ENCODE peak calls at places on chromosomes 5 and 9, in eight cellular contexts. B, R, S, H, N, D, E and Q are unnamed samples.

GRCh38 chr5:68544091-68544655 is 328.6 kb downstream of the PIK3R1 start:
- DNase-seq in E (no peak), D (no peak), N (no peak), R (no peak), H (no peak), B (no peak), S (no peak), Q (no peak)

GRCh38 chr5:109410389-109411174 is 808 bp upstream of the PJA2 start:
- DNase-seq in D (peak; percentile 68), B (peak; percentile 85), E (no peak), N (peak; percentile 93), S (no peak), R (peak; percentile 91), H (peak; percentile 71), Q (peak; percentile 86)

GRCh38 chr9:129319076-129319937 is 141.2 kb upstream of the IER5L start:
- DNase-seq in N (no peak), S (no peak), D (no peak), B (peak; percentile 35), E (no peak), R (no peak), H (no peak), Q (no peak)

GRCh38 chr9:121598167-121599000 is 53.0 kb upstream of the DAB2IP start:
- DNase-seq in B (peak; percentile 89), E (no peak), R (peak; percentile 69), H (no peak), S (no peak), D (no peak), N (peak; percentile 81), Q (peak; percentile 75)

GRCh38 chr5:100647461-100648230 is 112.5 kb downstream of the FAM174A start:
- DNase-seq in S (peak; percentile 6), D (peak; percentile 54), N (no peak), R (peak; percentile 24), E (no peak), B (peak; percentile 60), H (peak; percentile 27), Q (no peak)

GRCh38 chr9:133944746-133945135 is 47.4 kb downstream of the VAV2 start:
- DNase-seq in N (peak; percentile 67), R (peak; percentile 88), H (no peak), B (no peak), D (no peak), E (no peak), S (peak; percentile 87), Q (peak; percentile 92)

GRCh38 chr5:33184367-33184766 is 256.4 kb upstream of the TARS1 start:
- DNase-seq in E (no peak), H (no peak), D (no peak), N (no peak), R (no peak), S (no peak), B (no peak), Q (no peak)

GRCh38 chr5:133611357-133612020 is 852 bp downstream of the FSTL4 start:
- DNase-seq in R (no peak), S (no peak), H (no peak), E (no peak), D (no peak), B (no peak), N (no peak), Q (no peak)

GRCh38 chr5:107368593-107368992 is 302.1 kb downstream of the EFNA5 start:
- DNase-seq in B (no peak), D (no peak), E (no peak), R (no peak), S (no peak), H (no peak), N (no peak), Q (no peak)

GRCh38 chr5:129905467-129906176 is 1.4 kb downstream of the CHSY3 start:
- DNase-seq in H (no peak), D (peak; percentile 16), S (peak; percentile 39), E (no peak), R (peak; percentile 20), N (peak; percentile 9), B (peak; percentile 16), Q (peak; percentile 24)

GRCh38 chr5:140977003-140977402 is 10.7 kb downstream of the PCDHAC2 start:
- DNase-seq in R (no peak), S (peak; percentile 59), N (peak; percentile 59), D (peak; percentile 33), H (no peak), E (no peak), B (no peak), Q (no peak)

GRCh38 chr5:38557309-38557710 is 864 bp upstream of the LIFR start:
- DNase-seq in S (no peak), E (no peak), D (no peak), N (no peak), R (no peak), B (peak; percentile 67), H (no peak), Q (no peak)

GRCh38 chr5:135433626-135434426 is 13.3 kb downstream of the DCANP1 start:
- DNase-seq in S (no peak), D (no peak), H (no peak), N (peak; percentile 56), R (peak; percentile 55), B (no peak), E (peak; percentile 58), Q (no peak)

GRCh38 chr5:139110526-139111168 is 87.5 kb downstream of the SIL1 start:
- DNase-seq in D (no peak), E (no peak), B (no peak), H (no peak), N (no peak), S (no peak), R (no peak), Q (no peak)

GRCh38 chr9:68872026-68872501 is 141.8 kb downstream of the PRKACG start:
- DNase-seq in B (no peak), H (no peak), N (no peak), D (no peak), S (no peak), E (no peak), R (no peak), Q (no peak)

GRCh38 chr9:137447722-137448568 is 6.8 kb upstream of the ENTPD8 start:
- DNase-seq in H (no peak), D (no peak), N (no peak), B (peak; percentile 18), R (no peak), S (no peak), E (no peak), Q (no peak)

GRCh38 chr9:108783318-108784127 is 72.3 kb downstream of the ACTL7B start:
- DNase-seq in E (no peak), R (no peak), S (no peak), H (no peak), D (no peak), N (no peak), B (no peak), Q (no peak)

GRCh38 chr9:132162764-132163456 is 1.1 kb downstream of the NTNG2 start:
- DNase-seq in R (no peak), B (no peak), N (no peak), S (no peak), E (no peak), H (no peak), D (no peak), Q (no peak)

GRCh38 chr9:137602661-137603060 is 2.8 kb upstream of the ARRDC1 start:
- DNase-seq in R (no peak), N (no peak), H (no peak), B (no peak), E (no peak), D (no peak), S (no peak), Q (no peak)

DNA sequence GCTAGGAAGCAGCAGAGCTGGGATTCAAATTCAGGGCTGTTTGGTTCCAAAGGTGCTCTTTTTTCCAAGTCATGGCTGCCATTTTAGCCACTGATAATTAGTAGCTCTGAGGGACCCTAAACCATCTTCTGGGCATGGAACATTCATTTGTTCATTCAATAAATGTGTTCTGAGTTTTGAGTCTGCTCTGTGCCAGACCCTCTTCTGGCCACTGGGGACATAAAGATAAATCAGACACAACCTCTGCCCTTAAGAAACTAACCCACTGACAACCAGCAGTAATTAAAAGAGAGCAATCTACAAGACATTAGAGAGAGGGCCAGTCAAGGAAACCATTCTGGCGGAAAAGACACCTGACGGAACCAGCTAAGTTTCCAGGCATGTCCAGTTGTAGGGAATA is 2.0 kb upstream of the CPEB4 start:
- DNase-seq in E (no peak), B (no peak), R (no peak), D (no peak), N (no peak), H (no peak), S (no peak), Q (no peak)
- TF ChIP-seq CTCF in E (no peak), B (no peak), R (no peak), D (no peak), N (no peak), H (peak; percentile 14), S (no peak), Q (no peak)

GRCh38 chr5:77971965-77972544 is 195.9 kb upstream of the TBCA start:
- DNase-seq in S (peak; percentile 27), H (no peak), R (no peak), D (no peak), E (no peak), N (no peak), B (no peak), Q (no peak)
- H3K4me3 ChIP-seq in S (no peak overlapping the region), H (no peak overlapping the region), R (no peak overlapping the region), D (peak overlapping the region; percentile 20), E (peak overlapping the region; percentile 36), N (peak overlapping the region; percentile 50), B (no peak overlapping the region), Q (no peak overlapping the region)

DNA sequence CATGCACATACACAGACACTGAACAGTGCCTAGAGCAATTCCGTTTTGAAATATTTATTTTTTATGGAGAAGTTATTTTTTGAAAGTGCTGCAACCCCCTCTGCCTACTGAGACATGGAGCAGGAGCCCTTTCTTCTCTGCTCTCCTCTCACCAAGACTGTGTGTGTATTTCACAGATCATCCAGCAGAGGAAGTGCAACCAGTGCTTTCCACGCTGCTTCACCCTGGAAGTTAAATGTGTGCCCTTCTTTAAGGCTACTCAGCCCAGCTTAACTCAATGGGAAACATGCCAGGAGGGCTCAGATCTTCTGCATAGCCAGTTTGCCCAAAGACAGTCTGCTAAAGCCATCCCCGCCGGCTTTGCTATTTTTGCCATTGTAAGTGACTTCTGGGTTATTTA is 606.3 kb downstream of the TLE1 start:
- DNase-seq in B (no peak), R (peak; percentile 4), H (no peak), S (no peak), N (peak; percentile 46), E (no peak), D (no peak), Q (peak; percentile 40)
- TF ChIP-seq CTCF in B (peak; percentile 2), R (peak; percentile 41), H (no peak), S (no peak), N (peak; percentile 42), E (no peak), D (no peak), Q (peak; percentile 28)

DNA sequence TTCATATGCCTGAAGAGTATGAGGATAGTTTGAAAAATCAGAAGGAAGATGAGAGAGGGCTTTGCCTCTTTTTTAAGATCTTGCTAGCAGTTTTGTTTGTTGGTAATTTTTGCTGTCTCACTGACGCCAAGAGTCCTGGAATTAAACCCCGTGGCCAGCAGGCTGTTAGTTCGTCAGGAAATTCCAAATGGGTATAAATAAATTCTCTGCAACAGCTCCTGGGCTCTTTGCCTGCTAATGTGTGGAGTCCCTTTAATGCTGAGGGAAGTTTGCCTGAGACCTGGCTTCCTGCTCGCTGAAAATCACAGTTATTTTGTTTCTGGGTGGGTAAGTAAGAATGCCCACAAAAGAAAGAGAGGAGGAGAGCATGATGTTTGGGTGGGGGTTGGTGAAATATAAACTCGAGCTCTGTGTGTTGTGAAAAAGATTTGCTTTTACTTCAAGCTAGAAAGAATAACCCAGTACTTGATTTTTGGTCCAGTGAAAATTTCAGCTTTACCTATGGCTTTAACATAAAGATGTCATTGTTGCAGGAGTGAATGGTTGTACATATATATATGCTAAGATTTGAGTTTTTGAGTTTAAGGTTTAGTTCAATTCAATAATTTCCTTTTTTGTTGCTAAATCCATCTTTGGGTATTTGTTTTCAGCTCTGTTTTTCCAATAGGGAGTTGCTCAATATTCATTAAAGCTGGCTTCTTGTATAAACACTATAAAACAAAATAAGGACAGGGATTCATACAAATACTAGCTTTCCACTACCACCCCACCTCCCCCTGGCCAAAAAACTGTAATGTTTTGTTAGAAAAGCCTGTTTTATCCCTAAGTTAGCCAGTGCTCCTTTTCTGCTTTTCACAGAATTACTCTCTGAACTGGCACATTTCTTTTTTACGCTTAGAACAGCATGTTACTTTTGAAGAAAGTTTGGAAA is 147.8 kb upstream of the DMRT1 start:
- DNase-seq in S (peak; percentile 92), N (peak; percentile 90), E (no peak), D (peak; percentile 52), B (peak; percentile 84), H (no peak), R (peak; percentile 93), Q (peak; percentile 91)
- H3K4me3 ChIP-seq in S (peak overlapping the region; percentile 18), N (peak overlapping the region; percentile 47), E (peak overlapping the region; percentile 17), D (no peak overlapping the region), B (peak overlapping the region; percentile 19), H (no peak overlapping the region), R (peak overlapping the region; percentile 27), Q (peak overlapping the region; percentile 18)